ENCODE peak calls at places on chromosomes 2 and 18, in ten cellular contexts. One of them, this sample, is unnamed.

GRCh38 chr18:9094307-9095226 is 7.9 kb upstream of the NDUFV2 start:
- DNase-seq in fibroblast of lung: peak
- DNase-seq in neural progenitor cell: no peak
- DNase-seq in astrocyte of the spinal cord: peak
- DNase-seq in Karpas-422: no peak
- DNase-seq in stomach: no peak
- DNase-seq in HCT116: no peak
- DNase-seq in choroid plexus epithelial cell: peak
- DNase-seq in HFF-Myc: peak
- DNase-seq in lower leg skin: no peak
- DNase-seq in this sample: no peak

GRCh38 chr2:205571300-205571858 is 110.9 kb upstream of the NRP2 start:
- DNase-seq in choroid plexus epithelial cell: no peak
- DNase-seq in Karpas-422: no peak
- DNase-seq in neural progenitor cell: peak
- DNase-seq in stomach: no peak
- DNase-seq in fibroblast of lung: no peak
- DNase-seq in HFF-Myc: no peak
- DNase-seq in HCT116: no peak
- DNase-seq in astrocyte of the spinal cord: no peak
- DNase-seq in lower leg skin: no peak
- DNase-seq in this sample: no peak

GRCh38 chr2:63692002-63692606 is 103.3 kb downstream of the MDH1 start:
- DNase-seq in neural progenitor cell: peak
- DNase-seq in Karpas-422: peak
- DNase-seq in fibroblast of lung: peak
- DNase-seq in choroid plexus epithelial cell: peak
- DNase-seq in lower leg skin: no peak
- DNase-seq in stomach: no peak
- DNase-seq in HFF-Myc: peak
- DNase-seq in HCT116: peak
- DNase-seq in astrocyte of the spinal cord: peak
- DNase-seq in this sample: peak

GRCh38 chr2:67660871-67661270 is 263.7 kb downstream of the ETAA1 start:
- DNase-seq in fibroblast of lung: no peak
- DNase-seq in HFF-Myc: no peak
- DNase-seq in neural progenitor cell: no peak
- DNase-seq in lower leg skin: no peak
- DNase-seq in HCT116: no peak
- DNase-seq in astrocyte of the spinal cord: no peak
- DNase-seq in Karpas-422: no peak
- DNase-seq in stomach: no peak
- DNase-seq in choroid plexus epithelial cell: no peak
- DNase-seq in this sample: no peak

GRCh38 chr2:177692828-177693269 is 300.3 kb downstream of the AGPS start:
- DNase-seq in HCT116: no peak
- DNase-seq in lower leg skin: no peak
- DNase-seq in fibroblast of lung: no peak
- DNase-seq in Karpas-422: no peak
- DNase-seq in astrocyte of the spinal cord: no peak
- DNase-seq in HFF-Myc: no peak
- DNase-seq in neural progenitor cell: no peak
- DNase-seq in choroid plexus epithelial cell: no peak
- DNase-seq in stomach: no peak
- DNase-seq in this sample: no peak

GRCh38 chr18:49399003-49399402 is 61.4 kb downstream of the DYM start:
- DNase-seq in choroid plexus epithelial cell: peak
- DNase-seq in neural progenitor cell: no peak
- DNase-seq in lower leg skin: no peak
- DNase-seq in Karpas-422: no peak
- DNase-seq in HFF-Myc: peak
- DNase-seq in stomach: no peak
- DNase-seq in fibroblast of lung: no peak
- DNase-seq in astrocyte of the spinal cord: no peak
- DNase-seq in HCT116: no peak
- DNase-seq in this sample: peak

GRCh38 chr2:192500550-192501200 is 305.9 kb upstream of the TMEFF2 start:
- DNase-seq in neural progenitor cell: no peak
- DNase-seq in Karpas-422: no peak
- DNase-seq in HFF-Myc: no peak
- DNase-seq in astrocyte of the spinal cord: peak
- DNase-seq in fibroblast of lung: peak
- DNase-seq in lower leg skin: no peak
- DNase-seq in choroid plexus epithelial cell: peak
- DNase-seq in stomach: no peak
- DNase-seq in HCT116: peak
- DNase-seq in this sample: no peak

GRCh38 chr2:162333968-162334367 is 10.0 kb upstream of the GCA start:
- DNase-seq in neural progenitor cell: peak
- DNase-seq in HCT116: no peak
- DNase-seq in choroid plexus epithelial cell: peak
- DNase-seq in fibroblast of lung: no peak
- DNase-seq in stomach: peak
- DNase-seq in Karpas-422: peak
- DNase-seq in lower leg skin: no peak
- DNase-seq in astrocyte of the spinal cord: no peak
- DNase-seq in HFF-Myc: no peak
- DNase-seq in this sample: no peak

GRCh38 chr18:39737869-39738268 is 2172.3 kb upstream of the CELF4 start:
- DNase-seq in HFF-Myc: no peak
- DNase-seq in stomach: no peak
- DNase-seq in lower leg skin: no peak
- DNase-seq in Karpas-422: no peak
- DNase-seq in fibroblast of lung: no peak
- DNase-seq in choroid plexus epithelial cell: no peak
- DNase-seq in astrocyte of the spinal cord: no peak
- DNase-seq in neural progenitor cell: no peak
- DNase-seq in HCT116: no peak
- DNase-seq in this sample: no peak

GRCh38 chr2:220394433-220394832 is 767.0 kb downstream of the SLC4A3 start:
- DNase-seq in stomach: no peak
- DNase-seq in neural progenitor cell: no peak
- DNase-seq in Karpas-422: no peak
- DNase-seq in lower leg skin: no peak
- DNase-seq in HFF-Myc: no peak
- DNase-seq in fibroblast of lung: peak
- DNase-seq in choroid plexus epithelial cell: peak
- DNase-seq in astrocyte of the spinal cord: peak
- DNase-seq in HCT116: no peak
- DNase-seq in this sample: peak

GRCh38 chr2:99278793-99279291 is 22.2 kb downstream of the LYG1 start:
- DNase-seq in lower leg skin: no peak
- DNase-seq in choroid plexus epithelial cell: peak
- DNase-seq in astrocyte of the spinal cord: peak
- DNase-seq in HCT116: no peak
- DNase-seq in Karpas-422: no peak
- DNase-seq in fibroblast of lung: peak
- DNase-seq in stomach: no peak
- DNase-seq in neural progenitor cell: no peak
- DNase-seq in HFF-Myc: peak
- DNase-seq in this sample: no peak

GRCh38 chr18:23137788-23138216 is 2.5 kb downstream of the CABLES1 start:
- DNase-seq in lower leg skin: no peak
- DNase-seq in choroid plexus epithelial cell: no peak
- DNase-seq in stomach: no peak
- DNase-seq in HCT116: no peak
- DNase-seq in Karpas-422: no peak
- DNase-seq in HFF-Myc: no peak
- DNase-seq in fibroblast of lung: no peak
- DNase-seq in astrocyte of the spinal cord: no peak
- DNase-seq in neural progenitor cell: no peak
- DNase-seq in this sample: no peak

GRCh38 chr2:174544156-174544555 is 53.4 kb downstream of the WIPF1 start:
- DNase-seq in choroid plexus epithelial cell: no peak
- DNase-seq in fibroblast of lung: no peak
- DNase-seq in neural progenitor cell: no peak
- DNase-seq in HCT116: no peak
- DNase-seq in astrocyte of the spinal cord: no peak
- DNase-seq in HFF-Myc: no peak
- DNase-seq in lower leg skin: no peak
- DNase-seq in Karpas-422: no peak
- DNase-seq in stomach: no peak
- DNase-seq in this sample: no peak

GRCh38 chr2:241040811-241041334 is 42.5 kb downstream of the SNED1 start:
- DNase-seq in fibroblast of lung: no peak
- DNase-seq in neural progenitor cell: no peak
- DNase-seq in lower leg skin: no peak
- DNase-seq in Karpas-422: peak
- DNase-seq in stomach: no peak
- DNase-seq in astrocyte of the spinal cord: no peak
- DNase-seq in HCT116: no peak
- DNase-seq in choroid plexus epithelial cell: no peak
- DNase-seq in HFF-Myc: no peak
- DNase-seq in this sample: no peak

GRCh38 chr18:56493531-56493930 is 144.9 kb downstream of the TXNL1 start:
- DNase-seq in stomach: no peak
- DNase-seq in neural progenitor cell: no peak
- DNase-seq in lower leg skin: no peak
- DNase-seq in HFF-Myc: no peak
- DNase-seq in choroid plexus epithelial cell: no peak
- DNase-seq in fibroblast of lung: no peak
- DNase-seq in Karpas-422: no peak
- DNase-seq in HCT116: no peak
- DNase-seq in astrocyte of the spinal cord: no peak
- DNase-seq in this sample: no peak

DNA sequence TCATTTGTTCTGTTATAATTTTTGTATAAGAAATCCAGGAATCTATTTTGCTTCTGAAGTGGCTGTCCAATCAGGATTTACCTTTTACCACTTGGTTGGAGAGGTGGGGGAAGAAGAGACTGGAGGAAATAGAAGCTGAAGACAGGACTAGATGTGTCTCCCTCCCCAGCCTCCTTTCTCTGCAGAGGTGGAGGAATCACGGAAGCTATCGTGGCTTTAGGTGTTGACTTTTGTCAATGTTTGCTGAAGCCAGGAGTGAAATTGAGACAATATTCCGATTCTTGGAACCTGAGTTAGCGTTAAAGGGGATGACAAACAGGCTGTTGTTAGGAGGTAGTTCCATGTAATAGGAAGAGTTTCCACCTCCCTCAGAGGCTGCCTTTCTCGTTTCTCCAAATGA is 43.5 kb downstream of the PDCL3 start:
- DNase-seq in fibroblast of lung: no peak
- DNase-seq in choroid plexus epithelial cell: no peak
- DNase-seq in astrocyte of the spinal cord: no peak
- DNase-seq in Karpas-422: no peak
- DNase-seq in HFF-Myc: no peak
- DNase-seq in neural progenitor cell: no peak
- DNase-seq in HCT116: no peak
- DNase-seq in stomach: no peak
- DNase-seq in lower leg skin: no peak
- DNase-seq in this sample: no peak
- H3K4me3 ChIP-seq in fibroblast of lung: no peak
- H3K4me3 ChIP-seq in choroid plexus epithelial cell: no peak
- H3K4me3 ChIP-seq in astrocyte of the spinal cord: no peak
- H3K4me3 ChIP-seq in Karpas-422: no peak
- H3K4me3 ChIP-seq in HFF-Myc: no peak
- H3K4me3 ChIP-seq in neural progenitor cell: no peak
- H3K4me3 ChIP-seq in HCT116: no peak
- H3K4me3 ChIP-seq in stomach: no peak
- H3K4me3 ChIP-seq in lower leg skin: no peak
- H3K4me3 ChIP-seq in this sample: no peak

GRCh38 chr2:222305510-222306392 is 7.0 kb upstream of the PAX3 start:
- DNase-seq in choroid plexus epithelial cell: peak
- DNase-seq in neural progenitor cell: peak
- DNase-seq in HFF-Myc: no peak
- DNase-seq in fibroblast of lung: no peak
- DNase-seq in stomach: no peak
- DNase-seq in lower leg skin: peak
- DNase-seq in HCT116: no peak
- DNase-seq in astrocyte of the spinal cord: peak
- DNase-seq in Karpas-422: peak
- DNase-seq in this sample: no peak
- H3K4me3 ChIP-seq in choroid plexus epithelial cell: peak
- H3K4me3 ChIP-seq in neural progenitor cell: peak
- H3K4me3 ChIP-seq in HFF-Myc: peak
- H3K4me3 ChIP-seq in fibroblast of lung: peak
- H3K4me3 ChIP-seq in stomach: peak
- H3K4me3 ChIP-seq in lower leg skin: peak
- H3K4me3 ChIP-seq in HCT116: no peak
- H3K4me3 ChIP-seq in astrocyte of the spinal cord: peak
- H3K4me3 ChIP-seq in Karpas-422: peak
- H3K4me3 ChIP-seq in this sample: no peak

DNA sequence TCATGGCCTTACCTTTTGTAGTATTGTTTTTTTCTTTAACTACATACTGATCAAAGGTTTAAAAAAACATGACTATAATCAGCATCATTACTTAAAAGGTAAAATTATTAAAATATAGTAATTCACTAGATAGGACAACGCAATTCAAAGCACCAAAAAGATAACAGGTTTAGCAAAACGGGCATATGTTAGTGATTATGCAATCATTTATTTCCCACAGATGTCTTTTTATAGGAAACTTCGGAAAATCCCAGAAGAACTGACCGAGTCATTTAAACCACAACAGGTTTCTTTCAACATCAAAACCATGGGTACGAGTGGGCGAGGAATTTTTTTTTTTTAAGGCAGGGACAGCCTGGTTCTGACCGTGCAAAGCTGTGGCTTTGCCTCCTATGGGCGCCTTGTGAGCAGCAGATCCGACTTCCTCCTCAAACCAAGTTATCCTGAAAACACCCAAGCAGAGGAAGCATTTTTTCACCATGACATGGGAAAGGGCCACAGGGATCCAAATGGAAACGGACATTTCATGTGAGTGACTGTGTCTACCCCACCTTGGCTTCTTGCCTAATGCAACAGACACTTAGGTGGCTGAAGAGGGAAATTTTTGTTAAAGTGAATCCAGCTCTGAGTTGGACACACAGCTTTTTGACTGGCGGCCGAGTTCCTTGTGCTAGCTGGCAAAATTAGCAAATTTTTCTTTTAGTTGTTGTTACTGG is 487.2 kb upstream of the ZEB2 start:
- DNase-seq in stomach: no peak
- DNase-seq in astrocyte of the spinal cord: peak
- DNase-seq in lower leg skin: peak
- DNase-seq in choroid plexus epithelial cell: peak
- DNase-seq in Karpas-422: no peak
- DNase-seq in neural progenitor cell: no peak
- DNase-seq in fibroblast of lung: peak
- DNase-seq in HCT116: no peak
- DNase-seq in HFF-Myc: peak
- DNase-seq in this sample: no peak
- H3K4me3 ChIP-seq in stomach: no peak
- H3K4me3 ChIP-seq in astrocyte of the spinal cord: no peak
- H3K4me3 ChIP-seq in lower leg skin: no peak
- H3K4me3 ChIP-seq in choroid plexus epithelial cell: peak
- H3K4me3 ChIP-seq in Karpas-422: no peak
- H3K4me3 ChIP-seq in neural progenitor cell: no peak
- H3K4me3 ChIP-seq in fibroblast of lung: peak
- H3K4me3 ChIP-seq in HCT116: no peak
- H3K4me3 ChIP-seq in HFF-Myc: peak
- H3K4me3 ChIP-seq in this sample: no peak

DNA sequence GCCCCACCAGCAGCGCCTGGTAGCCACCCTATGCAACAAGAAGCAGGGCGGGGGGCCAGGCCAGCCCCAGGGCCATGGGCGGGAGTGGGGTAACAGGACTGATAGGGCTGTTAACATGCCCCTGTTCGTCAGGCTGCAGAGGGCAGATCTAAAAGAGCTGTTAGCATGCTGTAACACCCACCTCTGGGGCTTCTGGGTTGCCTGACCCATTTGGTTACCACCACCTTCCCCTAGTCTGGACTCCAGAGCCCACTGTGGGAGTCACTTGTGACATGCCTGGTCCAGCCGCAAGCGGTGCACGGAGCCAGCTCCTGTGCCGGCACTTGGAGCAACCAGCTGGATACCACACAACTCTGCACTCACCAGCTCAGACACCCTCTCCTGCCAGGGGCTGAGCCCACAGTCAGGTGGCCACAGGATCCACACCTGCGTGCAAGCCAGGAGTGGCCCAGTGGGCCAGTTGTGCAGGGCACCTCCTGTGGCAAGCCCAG is 2.1 kb downstream of the METTL8 start:
- DNase-seq in Karpas-422: no peak
- DNase-seq in stomach: no peak
- DNase-seq in HFF-Myc: no peak
- DNase-seq in lower leg skin: no peak
- DNase-seq in neural progenitor cell: peak
- DNase-seq in choroid plexus epithelial cell: no peak
- DNase-seq in fibroblast of lung: no peak
- DNase-seq in astrocyte of the spinal cord: no peak
- DNase-seq in HCT116: no peak
- DNase-seq in this sample: no peak
- H3K4me3 ChIP-seq in Karpas-422: no peak
- H3K4me3 ChIP-seq in stomach: no peak
- H3K4me3 ChIP-seq in HFF-Myc: peak
- H3K4me3 ChIP-seq in lower leg skin: no peak
- H3K4me3 ChIP-seq in neural progenitor cell: no peak
- H3K4me3 ChIP-seq in choroid plexus epithelial cell: no peak
- H3K4me3 ChIP-seq in fibroblast of lung: no peak
- H3K4me3 ChIP-seq in astrocyte of the spinal cord: no peak
- H3K4me3 ChIP-seq in HCT116: no peak
- H3K4me3 ChIP-seq in this sample: no peak